ENCODE peak calls at places on chromosomes 16 and 17, in six cellular contexts. One of them, this sample, is unnamed. For H3K4me1 and H3K27me3, the result is how much of the 10 kb centered on the place peaks cover.

GRCh38 chr17:10622610-10623485 is 34.3 kb downstream of the MYH3 start:
- DNase-seq in stomach: no peak
- DNase-seq in DND-41: no peak
- DNase-seq in PC-3: no peak
- DNase-seq in aorta: no peak
- DNase-seq in colonic mucosa: no peak
- DNase-seq in this sample: no peak

GRCh38 chr16:57508084-57508425 is 21.8 kb upstream of the DOK4 start:
- DNase-seq in stomach: no peak
- DNase-seq in DND-41: no peak
- DNase-seq in PC-3: no peak
- DNase-seq in aorta: no peak
- DNase-seq in colonic mucosa: no peak
- DNase-seq in this sample: no peak

GRCh38 chr16:73315645-73316044 is 267.7 kb upstream of the ZFHX3 start:
- DNase-seq in stomach: no peak
- DNase-seq in DND-41: no peak
- DNase-seq in PC-3: no peak
- DNase-seq in aorta: no peak
- DNase-seq in colonic mucosa: no peak
- DNase-seq in this sample: no peak

GRCh38 chr17:61418433-61418832 is 18.8 kb downstream of the TBX2 start:
- DNase-seq in stomach: no peak
- DNase-seq in DND-41: no peak
- DNase-seq in PC-3: no peak
- DNase-seq in aorta: no peak
- DNase-seq in colonic mucosa: no peak
- DNase-seq in this sample: no peak

GRCh38 chr17:19978803-19979202 is 1.2 kb upstream of the AKAP10 start:
- DNase-seq in stomach: no peak
- DNase-seq in DND-41: no peak
- DNase-seq in PC-3: no peak
- DNase-seq in aorta: no peak
- DNase-seq in colonic mucosa: no peak
- DNase-seq in this sample: no peak

GRCh38 chr17:57868007-57868774 is 18.3 kb upstream of the MRPS23 start:
- DNase-seq in stomach: peak
- DNase-seq in DND-41: peak
- DNase-seq in PC-3: peak
- DNase-seq in aorta: peak
- DNase-seq in colonic mucosa: peak
- DNase-seq in this sample: no peak

GRCh38 chr17:31654936-31655335 is 204.1 kb downstream of the COPRS start:
- DNase-seq in stomach: no peak
- DNase-seq in DND-41: peak
- DNase-seq in PC-3: peak
- DNase-seq in aorta: no peak
- DNase-seq in colonic mucosa: no peak
- DNase-seq in this sample: no peak

GRCh38 chr16:69859105-69859969 is 91.8 kb upstream of the CLEC18A start:
- DNase-seq in stomach: peak
- DNase-seq in DND-41: peak
- DNase-seq in PC-3: peak
- DNase-seq in aorta: no peak
- DNase-seq in colonic mucosa: peak
- DNase-seq in this sample: no peak

GRCh38 chr17:7814969-7815368 is 19.0 kb upstream of the KDM6B start:
- DNase-seq in stomach: no peak
- DNase-seq in DND-41: no peak
- DNase-seq in PC-3: no peak
- DNase-seq in aorta: no peak
- DNase-seq in colonic mucosa: no peak
- DNase-seq in this sample: no peak

GRCh38 chr17:9837551-9838471 is 12.1 kb downstream of the GLP2R start:
- DNase-seq in stomach: no peak
- DNase-seq in DND-41: no peak
- DNase-seq in PC-3: peak
- DNase-seq in aorta: peak
- DNase-seq in colonic mucosa: no peak
- DNase-seq in this sample: no peak

GRCh38 chr17:15157051-15157450 is 108.1 kb downstream of the PMP22 start:
- DNase-seq in stomach: no peak
- DNase-seq in DND-41: no peak
- DNase-seq in PC-3: no peak
- DNase-seq in aorta: no peak
- DNase-seq in colonic mucosa: no peak
- DNase-seq in this sample: no peak

GRCh38 chr16:12375341-12375740 is 398.8 kb downstream of the SNX29 start:
- DNase-seq in stomach: no peak
- DNase-seq in DND-41: no peak
- DNase-seq in PC-3: no peak
- DNase-seq in aorta: no peak
- DNase-seq in colonic mucosa: no peak
- DNase-seq in this sample: no peak

GRCh38 chr16:85589688-85590505 is 23.2 kb upstream of the GSE1 start:
- DNase-seq in stomach: no peak
- DNase-seq in DND-41: no peak
- DNase-seq in PC-3: no peak
- DNase-seq in aorta: no peak
- DNase-seq in colonic mucosa: no peak
- DNase-seq in this sample: no peak

GRCh38 chr16:68072038-68072695 is 13.0 kb upstream of the NFATC3 start:
- DNase-seq in stomach: no peak
- DNase-seq in DND-41: no peak
- DNase-seq in PC-3: peak
- DNase-seq in aorta: peak
- DNase-seq in colonic mucosa: peak
- DNase-seq in this sample: no peak

GRCh38 chr17:5434984-5435383 is 4.0 kb downstream of the C1QBP start:
- DNase-seq in stomach: no peak
- DNase-seq in DND-41: no peak
- DNase-seq in PC-3: no peak
- DNase-seq in aorta: no peak
- DNase-seq in colonic mucosa: no peak
- DNase-seq in this sample: no peak

GRCh38 chr17:33435716-33436301 is 142.7 kb upstream of the ASIC2 start:
- DNase-seq in stomach: no peak
- DNase-seq in DND-41: no peak
- DNase-seq in PC-3: no peak
- DNase-seq in aorta: no peak
- DNase-seq in colonic mucosa: no peak
- DNase-seq in this sample: no peak

GRCh38 chr16:54693864-54694263 is 236.8 kb upstream of the IRX5 start:
- DNase-seq in stomach: no peak
- DNase-seq in DND-41: no peak
- DNase-seq in PC-3: no peak
- DNase-seq in aorta: no peak
- DNase-seq in colonic mucosa: no peak
- DNase-seq in this sample: no peak

GRCh38 chr16:69077251-69077650 is 28.2 kb upstream of the HAS3 start:
- DNase-seq in stomach: no peak
- DNase-seq in DND-41: no peak
- DNase-seq in PC-3: peak
- DNase-seq in aorta: no peak
- DNase-seq in colonic mucosa: no peak
- DNase-seq in this sample: no peak

GRCh38 chr16:82758904-82759303 is 132.1 kb downstream of the CDH13 start:
- DNase-seq in stomach: no peak
- DNase-seq in DND-41: no peak
- DNase-seq in PC-3: no peak
- DNase-seq in aorta: no peak
- DNase-seq in colonic mucosa: no peak
- DNase-seq in this sample: no peak

GRCh38 chr17:43855061-43855460 is 8.1 kb downstream of the CD300LG start:
- DNase-seq in stomach: no peak
- DNase-seq in DND-41: no peak
- DNase-seq in PC-3: no peak
- DNase-seq in aorta: no peak
- DNase-seq in colonic mucosa: no peak
- DNase-seq in this sample: no peak

GRCh38 chr17:57330587-57330986 is 74.3 kb downstream of the MSI2 start:
- DNase-seq in stomach: no peak
- DNase-seq in DND-41: no peak
- DNase-seq in PC-3: no peak
- DNase-seq in aorta: no peak
- DNase-seq in colonic mucosa: no peak
- DNase-seq in this sample: no peak

GRCh38 chr17:50459081-50459676 is 9.5 kb downstream of the CHAD start:
- DNase-seq in stomach: no peak
- DNase-seq in DND-41: no peak
- DNase-seq in PC-3: peak
- DNase-seq in aorta: no peak
- DNase-seq in colonic mucosa: peak
- DNase-seq in this sample: no peak

DNA sequence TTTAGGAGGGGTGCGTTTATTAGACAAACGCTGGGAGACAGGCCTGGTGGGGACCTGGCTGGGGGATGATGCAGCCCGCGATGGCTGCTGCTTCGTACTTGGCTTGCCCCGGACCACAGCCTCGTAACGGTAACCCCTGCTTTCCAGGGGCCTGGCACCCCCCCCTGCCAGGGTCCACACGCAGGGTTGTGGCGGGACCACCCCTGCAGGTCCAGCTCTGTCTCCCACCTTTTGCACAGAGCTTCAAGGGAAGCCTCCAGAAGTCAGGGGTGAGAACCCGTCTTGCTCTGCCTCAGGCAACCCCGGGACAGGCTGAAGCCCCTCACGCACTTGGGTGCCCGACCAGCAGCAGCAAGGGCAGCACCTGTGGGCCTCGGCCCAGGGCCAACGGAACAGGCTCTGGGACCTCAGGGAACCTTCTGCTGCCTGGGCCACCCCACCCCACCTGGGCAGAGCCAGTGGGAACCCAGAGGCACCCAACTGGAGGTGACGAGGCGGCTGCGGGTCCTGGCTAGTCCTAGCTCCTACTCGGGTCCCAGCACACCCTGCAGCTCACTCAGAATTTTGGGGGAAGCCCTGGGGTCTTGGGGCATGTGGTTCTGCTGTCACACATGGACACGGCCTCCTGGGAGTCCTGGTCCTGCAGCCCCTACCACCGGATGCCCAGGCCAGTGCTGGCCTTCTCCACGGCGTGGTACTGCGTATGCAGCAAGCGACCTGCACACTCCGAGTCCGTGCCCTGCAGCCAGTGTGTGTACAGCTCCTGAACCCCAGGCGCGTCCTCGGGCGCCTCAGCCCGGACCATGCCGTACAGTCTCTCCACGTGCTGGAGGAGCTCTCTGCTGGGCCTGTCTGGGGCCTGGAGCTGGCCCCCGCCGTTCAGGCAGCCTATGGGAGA is 3.1 kb downstream of the HAGHL start:
- DNase-seq in stomach: no peak
- DNase-seq in DND-41: no peak
- DNase-seq in PC-3: no peak
- DNase-seq in aorta: no peak
- DNase-seq in colonic mucosa: no peak
- DNase-seq in this sample: no peak
- H3K4me3 ChIP-seq in stomach: no peak
- H3K4me3 ChIP-seq in DND-41: no peak
- H3K4me3 ChIP-seq in PC-3: peak
- H3K4me3 ChIP-seq in aorta: no peak
- H3K4me3 ChIP-seq in colonic mucosa: no peak
- H3K4me3 ChIP-seq in this sample: no peak

DNA sequence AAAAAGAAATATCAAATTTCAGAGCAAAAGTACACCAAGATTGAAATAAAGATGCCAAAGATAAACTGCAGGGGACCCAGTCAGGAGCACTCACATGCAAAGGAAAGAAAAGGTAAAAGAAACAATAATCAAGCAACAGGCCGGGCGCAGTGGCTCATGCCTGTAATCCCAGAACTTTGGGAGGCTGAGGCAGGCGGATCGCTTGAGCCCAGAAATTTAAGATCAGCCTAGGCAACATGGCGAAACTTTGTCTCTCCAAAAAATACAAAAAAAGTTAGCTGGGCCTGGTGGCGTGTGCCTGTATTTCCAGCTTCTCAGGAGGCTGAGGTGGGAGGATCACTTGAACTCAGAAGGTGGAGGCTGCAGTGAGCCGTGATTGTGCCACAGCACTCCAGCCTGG is 107.6 kb upstream of the SMURF2 start:
- DNase-seq in stomach: no peak
- DNase-seq in DND-41: no peak
- DNase-seq in PC-3: no peak
- DNase-seq in aorta: no peak
- DNase-seq in colonic mucosa: no peak
- DNase-seq in this sample: no peak
- H3K4me1 ChIP-seq in stomach: under half
- H3K4me1 ChIP-seq in DND-41: under half
- H3K4me1 ChIP-seq in PC-3: under half
- H3K4me1 ChIP-seq in aorta: under half
- H3K4me1 ChIP-seq in colonic mucosa: under half
- H3K4me1 ChIP-seq in this sample: under half

DNA sequence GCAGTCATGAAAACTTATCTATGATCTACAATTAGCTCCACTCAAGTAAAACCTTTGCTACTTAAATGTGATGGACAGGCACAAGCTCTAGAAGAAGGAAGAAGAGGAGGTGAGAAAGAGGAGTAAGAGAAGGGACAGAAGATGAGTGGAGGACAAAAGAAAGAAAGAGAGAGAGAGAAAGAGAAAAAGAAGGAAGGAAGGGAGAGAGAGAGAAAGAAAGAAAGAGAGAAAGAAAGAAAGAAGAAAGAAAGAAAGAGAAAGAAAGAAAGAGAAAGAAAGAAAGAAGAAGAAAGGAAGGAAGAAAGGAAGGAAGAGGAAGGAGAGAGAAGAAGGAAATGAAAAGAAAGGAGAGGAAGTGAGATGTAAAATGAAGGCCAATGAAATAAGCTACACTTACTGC is 2.2 kb upstream of the KRTAP9-3 start:
- DNase-seq in stomach: no peak
- DNase-seq in DND-41: no peak
- DNase-seq in PC-3: no peak
- DNase-seq in aorta: no peak
- DNase-seq in colonic mucosa: no peak
- DNase-seq in this sample: no peak
- H3K27me3 ChIP-seq in stomach: under half
- H3K27me3 ChIP-seq in DND-41: under half
- H3K27me3 ChIP-seq in PC-3: under half
- H3K27me3 ChIP-seq in aorta: under half
- H3K27me3 ChIP-seq in colonic mucosa: under half
- H3K27me3 ChIP-seq in this sample: under half

GRCh38 chr17:42459256-42459982 is 741 bp downstream of the ATP6V0A1 start:
- DNase-seq in stomach: peak
- DNase-seq in DND-41: no peak
- DNase-seq in PC-3: no peak
- DNase-seq in aorta: peak
- DNase-seq in colonic mucosa: peak
- DNase-seq in this sample: no peak
- H3K4me3 ChIP-seq in stomach: peak
- H3K4me3 ChIP-seq in DND-41: no peak
- H3K4me3 ChIP-seq in PC-3: no peak
- H3K4me3 ChIP-seq in aorta: peak
- H3K4me3 ChIP-seq in colonic mucosa: peak
- H3K4me3 ChIP-seq in this sample: peak